ENCODE peak calls at places on chromosomes 1 and 21, in four cellular contexts. E is EH, I is T1000, X is occipital lobe. T is an unnamed sample.

GRCh38 chr21:23968722-23969647 is 1638.3 kb downstream of the MRPL39 start:
- DNase-seq in I (peak; percentile 24), E (no peak), X (no peak), T (no peak)

GRCh38 chr1:32786856-32787255 is 30.3 kb downstream of the YARS1 start:
- DNase-seq in I (no peak), X (no peak), E (peak; percentile 36), T (no peak)

GRCh38 chr1:43979528-43980254 is 681 bp downstream of the B4GALT2 start:
- DNase-seq in X (peak; percentile 55), E (peak; percentile 69), I (peak; percentile 42), T (peak; percentile 45)

GRCh38 chr1:194658090-194658439 is 1471.7 kb upstream of the B3GALT2 start:
- DNase-seq in I (no peak), X (no peak), E (peak; percentile 71), T (no peak)

GRCh38 chr1:6279066-6279465 is 18.2 kb upstream of the GPR153 start:
- DNase-seq in I (no peak), X (no peak), E (no peak), T (no peak)

GRCh38 chr1:42765832-42766722 is 751 bp downstream of the P3H1 start:
- DNase-seq in E (peak; percentile 87), X (peak; percentile 42), I (peak; percentile 44), T (peak; percentile 47)

GRCh38 chr1:89516055-89516454 is 8.6 kb upstream of the LRRC8B start:
- DNase-seq in E (peak; percentile 43), X (no peak), I (peak; percentile 23), T (no peak)

GRCh38 chr1:48109390-48110009 is 112.3 kb upstream of the TRABD2B start:
- DNase-seq in X (no peak), I (no peak), E (peak; percentile 55), T (peak; percentile 80)

GRCh38 chr21:32206631-32207030 is 72.2 kb downstream of the MIS18A start:
- DNase-seq in E (no peak), X (no peak), I (no peak), T (no peak)

GRCh38 chr1:67566803-67567202 is 118.2 kb upstream of the GADD45A start:
- DNase-seq in I (no peak), E (no peak), X (no peak), T (no peak)

GRCh38 chr1:154832384-154832783 is 37.7 kb downstream of the KCNN3 start:
- DNase-seq in I (no peak), X (no peak), E (no peak), T (no peak)

GRCh38 chr1:184791199-184791935 is 36.7 kb upstream of the EDEM3 start:
- DNase-seq in I (no peak), X (no peak), E (peak; percentile 78), T (no peak)

GRCh38 chr1:189859385-189859977 is 618.2 kb downstream of the BRINP3 start:
- DNase-seq in E (no peak), I (peak; percentile 2), X (no peak), T (no peak)

GRCh38 chr1:32350785-32351076 is 11.6 kb downstream of the FAM229A start:
- DNase-seq in X (no peak), I (no peak), E (no peak), T (no peak)

GRCh38 chr21:45128613-45129226 is 54.3 kb downstream of the ADARB1 start:
- DNase-seq in I (peak; percentile 43), E (peak; percentile 80), X (peak; percentile 47), T (peak; percentile 88)

GRCh38 chr1:1325288-1326074 is 879 bp downstream of the CPTP start:
- DNase-seq in I (no peak), X (no peak), E (peak; percentile 28), T (no peak)

GRCh38 chr1:179586107-179586823 is 5.4 kb upstream of the TDRD5 start:
- DNase-seq in E (peak; percentile 24), X (peak; percentile 45), I (no peak), T (peak; percentile 49)

GRCh38 chr1:156140879-156141707 is 12.3 kb upstream of the SEMA4A start:
- DNase-seq in I (no peak), X (no peak), E (peak; percentile 83), T (peak; percentile 61)

GRCh38 chr1:226763741-226764264 is 24.7 kb upstream of the ITPKB start:
- DNase-seq in X (no peak), I (no peak), E (peak; percentile 96), T (no peak)

GRCh38 chr1:4553761-4554160 is 100.6 kb upstream of the AJAP1 start:
- DNase-seq in I (no peak), E (no peak), X (no peak), T (no peak)

GRCh38 chr21:26850116-26850643 is 5.0 kb upstream of the ADAMTS1 start:
- DNase-seq in I (no peak), X (no peak), E (peak; percentile 61), T (peak; percentile 32)

GRCh38 chr1:7280257-7280656 is 490.8 kb upstream of the VAMP3 start:
- DNase-seq in I (no peak), E (no peak), X (no peak), T (no peak)

GRCh38 chr1:23909412-23909811 is 3.8 kb downstream of the CNR2 start:
- DNase-seq in I (no peak), X (no peak), E (no peak), T (no peak)

GRCh38 chr1:19892628-19893168 is 10.5 kb downstream of the OTUD3 start:
- DNase-seq in X (no peak), I (no peak), E (peak; percentile 45), T (no peak)

GRCh38 chr1:116915182-116915611 is 5.5 kb downstream of the PTGFRN start:
- DNase-seq in I (no peak), E (no peak), X (no peak), T (no peak)

GRCh38 chr1:241990040-241990439 is 8.9 kb downstream of the MAP1LC3C start:
- DNase-seq in X (peak; percentile 48), I (peak; percentile 85), E (peak; percentile 96), T (peak; percentile 59)

GRCh38 chr1:166390406-166390805 is 223.6 kb upstream of the FAM78B start:
- DNase-seq in E (no peak), X (no peak), I (no peak), T (peak; percentile 8)

GRCh38 chr1:101323530-101323929 is 86.7 kb downstream of the S1PR1 start:
- DNase-seq in X (no peak), E (no peak), I (no peak), T (no peak)

GRCh38 chr1:87093286-87093685 is 178.9 kb downstream of the HS2ST1 start:
- DNase-seq in E (peak; percentile 78), X (no peak), I (peak; percentile 14), T (no peak)

T was measured in Ammon's horn.